ENCODE peak calls at places on chromosomes 12 and 14, in eight cellular contexts. X, L, E, B, Z, A, W and G are unnamed samples.

GRCh38 chr14:69716483-69717187 is 50.3 kb upstream of the SRSF5 start:
- DNase-seq in Z (no peak), A (peak; percentile 81), W (no peak), X (peak; percentile 96), E (no peak), L (peak; percentile 40), B (no peak), G (no peak)

GRCh38 chr12:94561943-94562411 is 88.4 kb downstream of the TMCC3 start:
- DNase-seq in E (peak; percentile 77), Z (no peak), B (no peak), X (no peak), L (no peak), W (peak; percentile 60), A (no peak), G (peak; percentile 93)

GRCh38 chr14:68786491-68787234 is 6.2 kb downstream of the ZFP36L1 start:
- DNase-seq in B (peak; percentile 72), A (no peak), Z (no peak), L (no peak), X (peak; percentile 92), W (no peak), E (no peak), G (peak; percentile 57)

GRCh38 chr12:89179983-89180382 is 172.3 kb downstream of the DUSP6 start:
- DNase-seq in L (no peak), X (peak; percentile 95), B (no peak), Z (no peak), A (peak; percentile 89), W (no peak), E (no peak), G (no peak)

GRCh38 chr14:21428930-21429329 is 27.0 kb downstream of the CHD8 start:
- DNase-seq in E (no peak), Z (no peak), B (no peak), W (no peak), L (no peak), A (no peak), X (peak; percentile 4), G (no peak)

GRCh38 chr12:101018540-101018939 is 191.5 kb downstream of the SLC5A8 start:
- DNase-seq in X (peak; percentile 88), Z (no peak), E (no peak), A (peak; percentile 44), L (no peak), W (no peak), B (no peak), G (no peak)

GRCh38 chr14:34931206-34931605 is 51.6 kb upstream of the SRP54 start:
- DNase-seq in E (no peak), B (no peak), Z (no peak), W (no peak), X (no peak), A (no peak), L (peak; percentile 31), G (peak; percentile 44)

GRCh38 chr14:30988509-30988908 is 36.9 kb upstream of the AP4S1 start:
- DNase-seq in A (no peak), B (no peak), X (peak; percentile 35), L (no peak), Z (no peak), W (no peak), E (no peak), G (no peak)

GRCh38 chr14:95645016-95645996 is 40.9 kb upstream of the TCL1B start:
- DNase-seq in Z (no peak), L (no peak), E (no peak), B (no peak), W (no peak), A (no peak), X (no peak), G (no peak)

DNA sequence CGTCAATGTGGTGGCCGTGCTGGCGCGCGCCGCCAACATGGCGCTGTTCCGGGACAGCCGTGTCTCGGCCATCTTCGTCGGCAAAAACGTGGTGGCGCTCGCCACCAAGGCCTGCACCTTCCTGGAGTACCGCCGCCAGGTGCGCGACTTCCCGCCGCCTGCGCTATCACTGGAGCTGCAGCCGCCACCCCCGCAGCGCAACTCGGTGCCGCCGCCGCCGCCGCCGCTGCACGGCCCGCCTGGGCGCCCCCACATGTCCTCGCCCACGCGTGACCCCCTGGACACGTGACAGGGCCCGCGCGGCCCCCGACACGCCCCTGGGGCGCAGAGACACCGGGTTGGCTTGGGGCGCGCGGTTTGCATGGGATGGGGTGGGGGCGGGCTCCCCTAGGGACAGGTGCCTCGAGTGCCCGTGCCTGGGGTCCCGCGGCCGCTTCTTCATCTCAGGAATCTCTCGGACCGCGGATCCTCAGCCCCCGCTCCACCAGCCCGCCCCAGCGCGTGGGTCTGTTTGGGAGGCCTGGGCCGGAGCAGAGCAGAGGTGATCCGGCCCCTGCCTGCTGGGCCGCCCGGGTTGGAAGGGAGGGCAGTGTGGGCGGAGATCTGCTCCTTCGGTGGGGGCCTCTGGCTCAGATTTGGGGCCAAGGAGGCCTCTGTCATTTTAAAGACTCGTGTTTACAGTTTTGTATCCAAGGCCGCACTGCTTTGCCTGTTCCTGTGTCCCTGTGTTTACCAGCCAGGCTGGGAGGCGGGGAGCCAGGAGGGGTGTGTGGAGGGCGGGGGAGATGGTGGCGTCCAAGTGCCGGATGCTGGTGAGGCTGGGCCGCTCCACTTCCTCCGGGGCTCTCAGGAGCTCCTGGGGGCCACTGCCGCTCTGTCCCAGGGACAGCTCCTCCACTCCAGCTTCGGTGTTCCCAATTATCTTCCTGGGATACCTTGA is 3.4 kb downstream of the TMEM121 start:
- DNase-seq in W (peak; percentile 65), E (peak; percentile 79), B (peak; percentile 65), A (no peak), L (no peak), X (no peak), Z (no peak), G (peak; percentile 72)
- TF ChIP-seq CTCF in W (no peak), E (no peak), B (no peak), A (no peak), L (no peak), X (no peak), Z (no peak), G (no peak)

GRCh38 chr12:49020441-49020840 is 1.9 kb upstream of the PRKAG1 start:
- DNase-seq in W (no peak), A (no peak), B (peak; percentile 71), Z (no peak), X (no peak), L (no peak), E (no peak), G (no peak)
- TF ChIP-seq CTCF in W (no peak), A (no peak), B (no peak), Z (no peak), X (no peak), L (no peak), E (no peak), G (no peak)

GRCh38 chr12:41368006-41368405 is 179.9 kb downstream of the PDZRN4 start:
- DNase-seq in X (peak; percentile 0), B (no peak), W (no peak), L (no peak), Z (no peak), E (no peak), A (no peak), G (peak; percentile 7)
- TF ChIP-seq CTCF in X (peak; percentile 36), B (no peak), W (peak; percentile 13), L (no peak), Z (no peak), E (no peak), A (no peak), G (peak; percentile 18)

GRCh38 chr14:52068741-52069616 is at the start of gene NID2:
- DNase-seq in E (peak; percentile 94), W (peak; percentile 65), L (peak; percentile 18), B (peak; percentile 91), A (peak; percentile 93), Z (no peak), X (peak; percentile 93), G (peak; percentile 31)

GRCh38 chr14:52072266-52072780 is 3.5 kb upstream of the NID2 start:
- DNase-seq in W (no peak), E (no peak), X (no peak), L (no peak), A (no peak), Z (no peak), B (no peak), G (no peak)

GRCh38 chr14:52069617-52070431 is 965 bp upstream of the NID2 start:
- DNase-seq in A (no peak), B (peak; percentile 80), L (no peak), Z (no peak), X (peak; percentile 60), W (peak; percentile 17), E (no peak), G (peak; percentile 12)

GRCh38 chr14:52073251-52073650 is 4.4 kb upstream of the NID2 start:
- DNase-seq in E (no peak), X (peak; percentile 34), B (no peak), L (no peak), Z (no peak), A (no peak), W (no peak), G (no peak)

DNA sequence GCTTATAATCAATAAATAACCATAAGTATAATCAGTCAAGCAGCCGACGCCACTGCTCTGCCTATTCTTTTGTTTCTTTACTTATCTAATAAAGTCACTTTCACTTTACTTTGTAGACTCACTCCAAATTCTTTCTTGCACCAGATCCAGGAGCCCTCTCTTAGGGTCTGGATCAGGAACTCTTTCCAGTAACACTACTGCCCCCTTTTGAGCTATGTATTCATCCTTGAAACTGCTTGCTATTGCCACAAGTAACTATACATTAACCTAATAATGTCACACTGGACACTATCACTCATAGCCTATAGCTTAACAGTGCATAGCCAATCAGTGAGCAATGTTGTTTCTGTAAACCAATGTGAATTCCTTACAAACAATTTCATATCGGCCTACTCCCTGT is 2.8 kb upstream of the NID2 start:
- DNase-seq in Z (no peak), A (no peak), W (no peak), B (no peak), E (no peak), X (no peak), L (no peak), G (no peak)
- TF ChIP-seq CTCF in Z (no peak), A (peak; percentile 18), W (no peak), B (no peak), E (no peak), X (peak; percentile 36), L (no peak), G (no peak)

GRCh38 chr14:72836085-72836484 is 57.8 kb downstream of the DPF3 start:
- DNase-seq in X (no peak), B (no peak), Z (no peak), A (no peak), W (no peak), L (no peak), E (no peak), G (no peak)

GRCh38 chr14:72844528-72844927 is 49.4 kb downstream of the DPF3 start:
- DNase-seq in Z (no peak), B (no peak), W (no peak), L (no peak), E (no peak), X (no peak), A (no peak), G (no peak)

GRCh38 chr14:72839753-72840390 is 54.0 kb downstream of the DPF3 start:
- DNase-seq in X (no peak), A (no peak), Z (no peak), W (no peak), E (no peak), L (no peak), B (no peak), G (no peak)

GRCh38 chr14:72845196-72845595 is 48.7 kb downstream of the DPF3 start:
- DNase-seq in A (no peak), B (no peak), W (no peak), L (no peak), Z (no peak), X (no peak), E (no peak), G (no peak)

GRCh38 chr14:72839351-72839750 is 54.5 kb downstream of the DPF3 start:
- DNase-seq in B (no peak), A (no peak), Z (no peak), X (no peak), W (no peak), L (no peak), E (no peak), G (no peak)
- TF ChIP-seq CTCF in B (no peak), A (no peak), Z (no peak), X (no peak), W (no peak), L (no peak), E (no peak), G (no peak)

GRCh38 chr14:93857500-93857899 is 69.2 kb upstream of the PRIMA1 start:
- DNase-seq in X (no peak), A (no peak), Z (no peak), B (no peak), L (no peak), E (no peak), W (no peak), G (no peak)
- TF ChIP-seq CTCF in X (no peak), A (no peak), Z (no peak), B (no peak), L (no peak), E (no peak), W (no peak), G (no peak)